ENCODE peak calls at places on chromosomes 6 and 20, in five cellular contexts. J is endodermal cell; C is psoas muscle; Q is CD4-positive, CD25-positive, alpha-beta regulatory T cell; R is A673. A is an unnamed sample.

GRCh38 chr6:115195239-115195638 is 852.4 kb upstream of the HS3ST5 start:
- DNase-seq in Q (no peak), C (no peak), J (no peak), R (no peak), A (no peak)

GRCh38 chr6:79305020-79305419 is 70.5 kb upstream of the HMGN3 start:
- DNase-seq in J (no peak), Q (no peak), R (no peak), C (no peak), A (no peak)

GRCh38 chr6:121965739-121966138 is 433.7 kb upstream of the HSF2 start:
- DNase-seq in Q (no peak), J (no peak), C (no peak), R (no peak), A (no peak)

GRCh38 chr6:169867751-169868191 is 116.3 kb downstream of the ERMARD start:
- DNase-seq in C (no peak), R (no peak), J (peak; percentile 38), Q (no peak), A (no peak)

GRCh38 chr6:135291288-135292116 is 110.4 kb downstream of the MYB start:
- DNase-seq in C (no peak), R (no peak), Q (no peak), J (no peak), A (no peak)

GRCh38 chr6:155158044-155158843 is 105.6 kb upstream of the CLDN20 start:
- DNase-seq in J (no peak), C (no peak), R (peak; percentile 43), Q (no peak), A (no peak)

GRCh38 chr20:19099586-19100555 is 112.6 kb upstream of the SLC24A3 start:
- DNase-seq in Q (no peak), J (no peak), C (no peak), R (no peak), A (no peak)

GRCh38 chr20:3330046-3330741 is 77.3 kb downstream of the DNAAF9 start:
- DNase-seq in R (peak; percentile 10), J (no peak), C (no peak), Q (peak; percentile 33), A (no peak)

GRCh38 chr6:15510121-15510520 is 152.7 kb downstream of the DTNBP1 start:
- DNase-seq in C (no peak), Q (no peak), R (no peak), J (no peak), A (no peak)

GRCh38 chr6:68046756-68047155 is 588.3 kb upstream of the ADGRB3 start:
- DNase-seq in J (no peak), R (no peak), C (no peak), Q (no peak), A (no peak)

GRCh38 chr6:17015144-17015543 is 86.7 kb upstream of the STMND1 start:
- DNase-seq in J (no peak), C (no peak), Q (peak; percentile 34), R (no peak), A (no peak)

GRCh38 chr6:144104898-144105487 is 9.6 kb upstream of the SF3B5 start:
- DNase-seq in J (no peak), C (no peak), Q (peak; percentile 86), R (peak; percentile 85), A (no peak)

GRCh38 chr20:50189681-50190250 is 864 bp upstream of the CEBPB start:
- DNase-seq in Q (no peak), R (no peak), J (peak; percentile 93), C (peak; percentile 78), A (peak; percentile 40)

GRCh38 chr20:32077192-32077591 is 25.1 kb downstream of the HCK start:
- DNase-seq in C (no peak), J (no peak), R (no peak), Q (no peak), A (no peak)

GRCh38 chr20:53517146-53517545 is 76.5 kb downstream of the ZNF217 start:
- DNase-seq in Q (no peak), C (no peak), R (no peak), J (no peak), A (no peak)

GRCh38 chr6:113855500-113856010 is 1.6 kb upstream of the MARCKS start:
- DNase-seq in Q (peak; percentile 4), J (peak; percentile 76), R (peak; percentile 30), C (no peak), A (no peak)

GRCh38 chr6:111985202-111985731 is 68.6 kb upstream of the CCN6 start:
- DNase-seq in J (peak; percentile 79), C (no peak), Q (peak; percentile 51), R (no peak), A (no peak)

GRCh38 chr20:17676942-17677341 is 5.1 kb downstream of the RRBP1 start:
- DNase-seq in Q (no peak), J (no peak), R (no peak), C (no peak), A (no peak)

GRCh38 chr6:121093928-121094327 is 240.4 kb downstream of the TBC1D32 start:
- DNase-seq in Q (no peak), R (no peak), C (no peak), J (no peak), A (no peak)

GRCh38 chr6:1871936-1872335 is 262.2 kb downstream of the FOXC1 start:
- DNase-seq in J (peak; percentile 74), Q (no peak), R (no peak), C (no peak), A (no peak)

GRCh38 chr6:46175446-46175845 is 4.7 kb upstream of the ENPP5 start:
- DNase-seq in Q (peak; percentile 54), C (no peak), J (no peak), R (no peak), A (no peak)

GRCh38 chr6:1670711-1671462 is 61.2 kb downstream of the FOXC1 start:
- DNase-seq in Q (no peak), J (no peak), C (no peak), R (no peak), A (no peak)

GRCh38 chr6:53982361-53983050 is 128.7 kb upstream of the MLIP start:
- DNase-seq in C (no peak), J (no peak), R (no peak), Q (no peak), A (no peak)

GRCh38 chr20:17940447-17940971 is 28.1 kb downstream of the SNX5 start:
- DNase-seq in R (no peak), C (no peak), Q (no peak), J (peak; percentile 79), A (no peak)

GRCh38 chr20:44714701-44715494 is at the start of gene CCN5:
- DNase-seq in Q (no peak), J (no peak), C (peak; percentile 94), R (peak; percentile 57), A (peak; percentile 80)

GRCh38 chr6:105691971-105692370 is 289.1 kb upstream of the PREP start:
- DNase-seq in J (no peak), Q (no peak), R (no peak), C (no peak), A (no peak)

GRCh38 chr6:20102674-20103073 is 109.6 kb downstream of the MBOAT1 start:
- DNase-seq in Q (no peak), C (no peak), R (no peak), J (no peak), A (no peak)

GRCh38 chr20:50029697-50030428 is 47.1 kb downstream of the SNAI1 start:
- DNase-seq in R (no peak), J (peak; percentile 46), Q (no peak), C (peak; percentile 77), A (peak; percentile 47)

GRCh38 chr20:487655-488054 is 25.3 kb upstream of the TBC1D20 start:
- DNase-seq in C (no peak), J (no peak), R (no peak), Q (no peak), A (no peak)

GRCh38 chr6:105326216-105326615 is 76.7 kb downstream of the PREP start:
- DNase-seq in C (peak; percentile 55), Q (no peak), R (no peak), J (no peak), A (no peak)

GRCh38 chr6:71383891-71384489 is 95.4 kb downstream of the OGFRL1 start:
- DNase-seq in J (no peak), C (no peak), Q (peak; percentile 24), R (peak; percentile 71), A (no peak)

GRCh38 chr6:38264605-38265004 is 375.1 kb downstream of the BTBD9 start:
- DNase-seq in R (no peak), J (peak; percentile 75), C (no peak), Q (no peak), A (no peak)

GRCh38 chr6:14775528-14775927 is 470.3 kb upstream of the JARID2 start:
- DNase-seq in J (no peak), R (no peak), Q (no peak), C (no peak), A (no peak)

GRCh38 chr6:90605749-90606344 is 19.0 kb upstream of the MAP3K7 start:
- DNase-seq in Q (no peak), R (no peak), C (no peak), J (no peak), A (no peak)
- H3K27me3 ChIP-seq in Q (peaks cover 55% of the 10 kb centered on the region), R (no peaks in the 10 kb centered on the region), C (peaks cover 7% of the 10 kb centered on the region), J (peaks cover 37% of the 10 kb centered on the region), A (no peaks in the 10 kb centered on the region)

GRCh38 chr6:137522399-137522798 is 28.2 kb upstream of the OLIG3 start:
- DNase-seq in C (no peak), Q (no peak), J (no peak), R (no peak), A (no peak)
- H3K27me3 ChIP-seq in C (peaks cover 23% of the 10 kb centered on the region), Q (peaks cover 34% of the 10 kb centered on the region), J (peaks cover 18% of the 10 kb centered on the region), R (peaks cover 3% of the 10 kb centered on the region), A (peaks cover 7% of the 10 kb centered on the region)

GRCh38 chr6:40340957-40341356 is 246.2 kb downstream of the LRFN2 start:
- DNase-seq in J (peak; percentile 14), Q (no peak), C (no peak), R (no peak), A (no peak)
- H3K27me3 ChIP-seq in J (no peaks in the 10 kb centered on the region), Q (no peaks in the 10 kb centered on the region), C (no peaks in the 10 kb centered on the region), R (no peaks in the 10 kb centered on the region), A (no peaks in the 10 kb centered on the region)

GRCh38 chr20:64200740-64201139 is 36.5 kb downstream of the MYT1 start:
- DNase-seq in Q (no peak), J (no peak), R (no peak), C (no peak), A (no peak)

GRCh38 chr20:64206619-64207018 is 42.4 kb downstream of the MYT1 start:
- DNase-seq in C (no peak), Q (no peak), J (no peak), R (no peak), A (no peak)

GRCh38 chr20:64201653-64202052 is 37.4 kb downstream of the MYT1 start:
- DNase-seq in R (no peak), Q (no peak), J (no peak), C (no peak), A (no peak)

GRCh38 chr20:64205611-64206026 is 41.4 kb downstream of the MYT1 start:
- DNase-seq in Q (no peak), R (no peak), J (no peak), C (no peak), A (no peak)

DNA sequence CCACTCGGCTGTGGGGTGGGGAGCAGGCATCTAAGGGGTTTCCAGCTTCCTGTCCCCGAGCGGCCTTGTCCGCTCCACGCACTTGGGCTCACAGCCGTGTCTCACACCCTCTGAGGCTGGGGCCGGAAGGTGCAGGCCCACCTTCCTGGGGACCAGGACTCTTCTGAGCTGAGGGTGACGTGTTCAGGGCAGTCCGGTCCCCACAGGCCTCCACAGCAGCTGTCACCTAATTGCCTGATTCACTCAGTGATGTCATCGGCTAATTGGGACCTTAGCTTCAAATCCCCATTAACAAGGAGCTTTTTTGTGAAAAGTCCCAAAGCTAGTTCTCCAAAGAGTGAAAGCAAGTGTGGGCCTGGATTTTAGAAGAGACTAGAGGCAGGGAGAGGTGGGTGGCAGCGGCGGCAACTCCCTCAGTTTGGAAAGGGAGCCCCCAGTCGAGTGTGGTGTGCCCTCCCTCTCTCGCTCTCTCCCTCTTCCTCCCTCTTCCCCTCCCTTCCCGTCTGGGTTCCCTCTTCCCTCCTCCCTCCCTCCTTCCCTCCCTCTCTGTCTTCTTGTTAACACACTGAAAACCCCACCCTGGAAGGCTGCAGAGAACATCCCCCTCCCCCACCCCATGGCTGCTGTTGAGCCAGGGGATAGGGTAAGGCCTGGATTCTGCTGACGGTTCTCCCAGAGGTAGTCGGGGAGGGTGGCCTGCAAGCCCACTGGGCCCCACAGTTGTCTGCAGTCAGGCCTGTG is 39.0 kb downstream of the MYT1 start:
- DNase-seq in Q (no peak), C (no peak), J (no peak), R (no peak), A (no peak)
- H3K27me3 ChIP-seq in Q (no peaks in the 10 kb centered on the region), C (no peaks in the 10 kb centered on the region), J (no peaks in the 10 kb centered on the region), R (peaks cover 17% of the 10 kb centered on the region), A (no peaks in the 10 kb centered on the region)

A was measured in uterus.